ENCODE peak calls at places on chromosomes 16 and 17, in five cellular contexts. F is anterior cingulate cortex, T is progenitor cell of endocrine pancreas, Y is H9, S is NCI-H1092. Z is an unnamed sample.

GRCh38 chr17:1267471-1267947 is 2.7 kb upstream of the BHLHA9 start:
- DNase-seq in F (no peak), T (no peak), Y (peak), S (no peak), Z (no peak)

GRCh38 chr17:42277342-42277712 is 1.1 kb upstream of the STAT5B start:
- DNase-seq in Y (no peak), S (no peak), F (no peak), T (no peak), Z (no peak)

GRCh38 chr16:85989863-85990643 is 91.1 kb downstream of the IRF8 start:
- DNase-seq in F (no peak), Y (no peak), T (no peak), S (no peak), Z (no peak)

GRCh38 chr16:57377080-57377841 is 5.0 kb downstream of the CX3CL1 start:
- DNase-seq in Y (peak), F (no peak), S (no peak), T (no peak), Z (no peak)

GRCh38 chr17:66790476-66791061 is 44.3 kb upstream of the CACNG5 start:
- DNase-seq in Y (no peak), F (no peak), S (no peak), T (no peak), Z (no peak)

GRCh38 chr16:81601008-81601428 is 156.4 kb downstream of the CMIP start:
- DNase-seq in F (no peak), Y (no peak), T (no peak), S (no peak), Z (peak)

GRCh38 chr17:39735882-39736281 is 1.9 kb upstream of the GRB7 start:
- DNase-seq in Y (no peak), S (no peak), F (no peak), T (no peak), Z (no peak)

GRCh38 chr17:57663326-57664070 is 81.6 kb downstream of the CCDC182 start:
- DNase-seq in F (no peak), Y (no peak), S (no peak), T (no peak), Z (peak)

GRCh38 chr17:32019228-32019627 is 12.0 kb downstream of the LRRC37B start:
- DNase-seq in Y (no peak), T (no peak), F (no peak), S (no peak), Z (no peak)

Z was measured in NCI-H1105.